ENCODE peak calls at places on chromosome 18, in four cellular contexts. One of them, this sample, is unnamed.

GRCh38 chr18:50508228-50508627 is 51.7 kb upstream of the MAPK4 start:
- DNase-seq in mucosa of descending colon: no peak
- DNase-seq in BJ: no peak
- DNase-seq in hepatocyte: no peak
- DNase-seq in this sample: no peak

GRCh38 chr18:5103286-5103685 is 93.8 kb downstream of the AKAIN1 start:
- DNase-seq in mucosa of descending colon: no peak
- DNase-seq in BJ: no peak
- DNase-seq in hepatocyte: no peak
- DNase-seq in this sample: no peak

GRCh38 chr18:78559584-78559983 is 420.0 kb upstream of the SALL3 start:
- DNase-seq in mucosa of descending colon: no peak
- DNase-seq in BJ: no peak
- DNase-seq in hepatocyte: no peak
- DNase-seq in this sample: no peak

GRCh38 chr18:48818329-48819254 is 132.2 kb downstream of the SMAD7 start:
- DNase-seq in mucosa of descending colon: no peak
- DNase-seq in BJ: no peak
- DNase-seq in hepatocyte: no peak
- DNase-seq in this sample: no peak

GRCh38 chr18:70659026-70659726 is 370.3 kb downstream of the SOCS6 start:
- DNase-seq in mucosa of descending colon: no peak
- DNase-seq in BJ: no peak
- DNase-seq in hepatocyte: peak
- DNase-seq in this sample: no peak

GRCh38 chr18:8959551-8960135 is 142.9 kb upstream of the NDUFV2 start:
- DNase-seq in mucosa of descending colon: no peak
- DNase-seq in BJ: no peak
- DNase-seq in hepatocyte: peak
- DNase-seq in this sample: peak

GRCh38 chr18:63177822-63178525 is 141.6 kb downstream of the BCL2 start:
- DNase-seq in mucosa of descending colon: peak
- DNase-seq in BJ: no peak
- DNase-seq in hepatocyte: peak
- DNase-seq in this sample: no peak

GRCh38 chr18:45728341-45729010 is 4.5 kb downstream of the SLC14A1 start:
- DNase-seq in mucosa of descending colon: no peak
- DNase-seq in BJ: peak
- DNase-seq in hepatocyte: no peak
- DNase-seq in this sample: no peak

GRCh38 chr18:24947521-24948305 is 404.3 kb downstream of the ZNF521 start:
- DNase-seq in mucosa of descending colon: no peak
- DNase-seq in BJ: no peak
- DNase-seq in hepatocyte: no peak
- DNase-seq in this sample: no peak

GRCh38 chr18:31206064-31206463 is 43.4 kb upstream of the DSC1 start:
- DNase-seq in mucosa of descending colon: no peak
- DNase-seq in BJ: no peak
- DNase-seq in hepatocyte: no peak
- DNase-seq in this sample: no peak

GRCh38 chr18:24656571-24656971 is 196.1 kb downstream of the HRH4 start:
- DNase-seq in mucosa of descending colon: no peak
- DNase-seq in BJ: peak
- DNase-seq in hepatocyte: no peak
- DNase-seq in this sample: no peak

GRCh38 chr18:48136544-48137353 is 206.3 kb upstream of the SMAD2 start:
- DNase-seq in mucosa of descending colon: no peak
- DNase-seq in BJ: no peak
- DNase-seq in hepatocyte: peak
- DNase-seq in this sample: no peak

GRCh38 chr18:13245481-13246000 is 27.0 kb downstream of the LDLRAD4 start:
- DNase-seq in mucosa of descending colon: no peak
- DNase-seq in BJ: no peak
- DNase-seq in hepatocyte: no peak
- DNase-seq in this sample: no peak

GRCh38 chr18:62672600-62672999 is 42.7 kb upstream of the PHLPP1 start:
- DNase-seq in mucosa of descending colon: no peak
- DNase-seq in BJ: no peak
- DNase-seq in hepatocyte: no peak
- DNase-seq in this sample: no peak

GRCh38 chr18:23883277-23883790 is 131.2 kb upstream of the TTC39C start:
- DNase-seq in mucosa of descending colon: no peak
- DNase-seq in BJ: no peak
- DNase-seq in hepatocyte: peak
- DNase-seq in this sample: no peak

GRCh38 chr18:8702668-8703067 is 2.7 kb upstream of the MTCL1 start:
- DNase-seq in mucosa of descending colon: no peak
- DNase-seq in BJ: no peak
- DNase-seq in hepatocyte: no peak
- DNase-seq in this sample: no peak

GRCh38 chr18:65206551-65207260 is 544.1 kb upstream of the CDH7 start:
- DNase-seq in mucosa of descending colon: peak
- DNase-seq in BJ: no peak
- DNase-seq in hepatocyte: peak
- DNase-seq in this sample: no peak

GRCh38 chr18:62138836-62139235 is 48.0 kb downstream of the PIGN start:
- DNase-seq in mucosa of descending colon: no peak
- DNase-seq in BJ: no peak
- DNase-seq in hepatocyte: no peak
- DNase-seq in this sample: no peak

GRCh38 chr18:48929951-48930713 is 20.6 kb downstream of the SMAD7 start:
- DNase-seq in mucosa of descending colon: peak
- DNase-seq in BJ: peak
- DNase-seq in hepatocyte: peak
- DNase-seq in this sample: no peak

GRCh38 chr18:68033466-68033865 is 516.9 kb upstream of the DSEL start:
- DNase-seq in mucosa of descending colon: no peak
- DNase-seq in BJ: no peak
- DNase-seq in hepatocyte: no peak
- DNase-seq in this sample: no peak

GRCh38 chr18:21361297-21361880 is 119.4 kb downstream of the GREB1L start:
- DNase-seq in mucosa of descending colon: no peak
- DNase-seq in BJ: no peak
- DNase-seq in hepatocyte: no peak
- DNase-seq in this sample: peak

GRCh38 chr18:49855711-49856110 is 42.4 kb upstream of the ACAA2 start:
- DNase-seq in mucosa of descending colon: no peak
- DNase-seq in BJ: no peak
- DNase-seq in hepatocyte: no peak
- DNase-seq in this sample: no peak

GRCh38 chr18:48003426-48004349 is 73.2 kb upstream of the SMAD2 start:
- DNase-seq in mucosa of descending colon: no peak
- DNase-seq in BJ: no peak
- DNase-seq in hepatocyte: no peak
- DNase-seq in this sample: no peak

GRCh38 chr18:40852406-40852805 is 1102.6 kb upstream of the PIK3C3 start:
- DNase-seq in mucosa of descending colon: no peak
- DNase-seq in BJ: no peak
- DNase-seq in hepatocyte: no peak
- DNase-seq in this sample: no peak

GRCh38 chr18:23881778-23882177 is 132.8 kb upstream of the TTC39C start:
- DNase-seq in mucosa of descending colon: no peak
- DNase-seq in BJ: no peak
- DNase-seq in hepatocyte: no peak
- DNase-seq in this sample: no peak

GRCh38 chr18:38563396-38563980 is 997.9 kb upstream of the CELF4 start:
- DNase-seq in mucosa of descending colon: no peak
- DNase-seq in BJ: no peak
- DNase-seq in hepatocyte: no peak
- DNase-seq in this sample: no peak

GRCh38 chr18:28108254-28108653 is 68.7 kb downstream of the CDH2 start:
- DNase-seq in mucosa of descending colon: no peak
- DNase-seq in BJ: no peak
- DNase-seq in hepatocyte: no peak
- DNase-seq in this sample: no peak

GRCh38 chr18:30361864-30362540 is 680.5 kb downstream of the DSC3 start:
- DNase-seq in mucosa of descending colon: no peak
- DNase-seq in BJ: no peak
- DNase-seq in hepatocyte: no peak
- DNase-seq in this sample: no peak

GRCh38 chr18:79343567-79344207 is 52.0 kb upstream of the NFATC1 start:
- DNase-seq in mucosa of descending colon: no peak
- DNase-seq in BJ: no peak
- DNase-seq in hepatocyte: no peak
- DNase-seq in this sample: no peak

GRCh38 chr18:27966872-27967271 is 210.1 kb downstream of the CDH2 start:
- DNase-seq in mucosa of descending colon: no peak
- DNase-seq in BJ: no peak
- DNase-seq in hepatocyte: no peak
- DNase-seq in this sample: no peak

GRCh38 chr18:9082763-9083510 is 19.6 kb upstream of the NDUFV2 start:
- DNase-seq in mucosa of descending colon: no peak
- DNase-seq in BJ: no peak
- DNase-seq in hepatocyte: no peak
- DNase-seq in this sample: no peak

GRCh38 chr18:52341617-52342381 is 1.8 kb downstream of the DCC start:
- DNase-seq in mucosa of descending colon: peak
- DNase-seq in BJ: no peak
- DNase-seq in hepatocyte: peak
- DNase-seq in this sample: no peak

GRCh38 chr18:52343138-52343537 is 3.1 kb downstream of the DCC start:
- DNase-seq in mucosa of descending colon: no peak
- DNase-seq in BJ: no peak
- DNase-seq in hepatocyte: peak
- DNase-seq in this sample: no peak

GRCh38 chr18:52343731-52344340 is 3.8 kb downstream of the DCC start:
- DNase-seq in mucosa of descending colon: no peak
- DNase-seq in BJ: no peak
- DNase-seq in hepatocyte: no peak
- DNase-seq in this sample: no peak

GRCh38 chr18:52339891-52340371 is at the start of gene DCC:
- DNase-seq in mucosa of descending colon: no peak
- DNase-seq in BJ: no peak
- DNase-seq in hepatocyte: peak
- DNase-seq in this sample: peak

GRCh38 chr18:52340466-52341378 is 725 bp downstream of the DCC start:
- DNase-seq in mucosa of descending colon: no peak
- DNase-seq in BJ: no peak
- DNase-seq in hepatocyte: no peak
- DNase-seq in this sample: no peak
- H3K4me3 ChIP-seq in mucosa of descending colon: no peak
- H3K4me3 ChIP-seq in BJ: no peak
- H3K4me3 ChIP-seq in hepatocyte: peak
- H3K4me3 ChIP-seq in this sample: peak

GRCh38 chr18:55585586-55586521 is 2.1 kb downstream of the TCF4 start:
- DNase-seq in mucosa of descending colon: no peak
- DNase-seq in BJ: no peak
- DNase-seq in hepatocyte: no peak
- DNase-seq in this sample: no peak

GRCh38 chr18:55585050-55585449 is 2.9 kb downstream of the TCF4 start:
- DNase-seq in mucosa of descending colon: no peak
- DNase-seq in BJ: no peak
- DNase-seq in hepatocyte: no peak
- DNase-seq in this sample: no peak

GRCh38 chr18:55587341-55588000 is 521 bp downstream of the TCF4 start:
- DNase-seq in mucosa of descending colon: no peak
- DNase-seq in BJ: no peak
- DNase-seq in hepatocyte: peak
- DNase-seq in this sample: no peak

GRCh38 chr18:55588001-55588875 is at the start of gene TCF4:
- DNase-seq in mucosa of descending colon: peak
- DNase-seq in BJ: no peak
- DNase-seq in hepatocyte: peak
- DNase-seq in this sample: peak

GRCh38 chr18:55586841-55587240 is 1.2 kb downstream of the TCF4 start:
- DNase-seq in mucosa of descending colon: no peak
- DNase-seq in BJ: no peak
- DNase-seq in hepatocyte: peak
- DNase-seq in this sample: no peak
- H3K4me3 ChIP-seq in mucosa of descending colon: no peak
- H3K4me3 ChIP-seq in BJ: peak
- H3K4me3 ChIP-seq in hepatocyte: peak
- H3K4me3 ChIP-seq in this sample: peak

DNA sequence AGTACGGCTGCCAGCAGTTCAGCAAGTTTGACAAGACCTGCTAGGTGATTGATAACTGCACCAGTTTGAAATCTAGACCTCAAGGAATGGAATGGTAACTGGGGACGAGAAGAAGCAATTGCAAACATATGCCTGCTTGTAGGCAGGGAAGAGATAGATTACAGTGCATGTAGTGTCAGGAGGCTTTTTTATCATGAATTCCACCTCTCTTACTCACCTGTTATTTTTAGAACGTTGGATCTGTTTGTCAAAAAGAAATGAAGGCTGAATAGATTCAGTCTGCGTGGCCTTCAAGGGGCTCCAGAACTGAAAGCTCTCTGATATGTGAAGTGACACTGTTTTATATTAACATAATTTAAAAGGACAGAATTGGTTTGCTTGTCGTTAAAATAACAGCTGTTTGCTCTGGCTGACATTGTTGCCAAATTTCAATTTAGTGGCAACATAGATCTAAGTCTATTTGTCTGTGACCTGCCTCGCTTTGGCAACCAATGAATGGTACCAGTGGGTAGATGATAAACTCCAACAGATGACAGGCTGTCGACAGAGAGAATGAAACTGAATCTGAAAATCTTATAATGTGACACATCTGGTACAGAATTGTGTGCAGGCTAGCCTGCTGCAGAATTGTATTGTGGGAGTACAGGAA is 199.4 kb downstream of the ZNF407 start:
- DNase-seq in mucosa of descending colon: no peak
- DNase-seq in BJ: no peak
- DNase-seq in hepatocyte: peak
- DNase-seq in this sample: no peak
- H3K4me3 ChIP-seq in mucosa of descending colon: no peak
- H3K4me3 ChIP-seq in BJ: no peak
- H3K4me3 ChIP-seq in hepatocyte: no peak
- H3K4me3 ChIP-seq in this sample: no peak

GRCh38 chr18:11984091-11984490 is 2.8 kb downstream of the IMPA2 start:
- DNase-seq in mucosa of descending colon: no peak
- DNase-seq in BJ: no peak
- DNase-seq in hepatocyte: no peak
- DNase-seq in this sample: no peak
- H3K4me3 ChIP-seq in mucosa of descending colon: no peak
- H3K4me3 ChIP-seq in BJ: no peak
- H3K4me3 ChIP-seq in hepatocyte: no peak
- H3K4me3 ChIP-seq in this sample: no peak

DNA sequence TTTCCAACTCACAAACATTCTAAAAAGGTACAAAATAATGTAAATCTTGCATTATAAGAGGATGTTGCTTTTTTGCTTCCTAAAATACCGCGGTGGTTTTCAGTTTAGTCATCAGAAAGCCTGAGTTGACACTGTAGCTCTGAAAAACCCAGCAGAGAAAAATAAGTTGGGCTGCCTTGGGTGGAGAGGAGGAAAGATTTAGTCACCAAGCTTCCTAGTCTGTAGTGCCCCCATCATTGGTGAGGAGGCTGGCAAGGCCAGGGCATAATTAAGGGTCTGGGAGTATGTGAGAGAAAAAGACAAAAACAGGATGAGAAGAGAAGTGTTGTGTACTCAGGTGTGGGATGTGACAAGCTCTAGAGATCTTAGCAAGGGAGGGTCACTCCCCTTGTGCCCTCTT is 5.7 kb downstream of the PTPRM start:
- DNase-seq in mucosa of descending colon: no peak
- DNase-seq in BJ: no peak
- DNase-seq in hepatocyte: no peak
- DNase-seq in this sample: no peak
- H3K4me3 ChIP-seq in mucosa of descending colon: no peak
- H3K4me3 ChIP-seq in BJ: no peak
- H3K4me3 ChIP-seq in hepatocyte: no peak
- H3K4me3 ChIP-seq in this sample: no peak

GRCh38 chr18:75131455-75132000 is 77.4 kb downstream of the PTGR3 start:
- DNase-seq in mucosa of descending colon: no peak
- DNase-seq in BJ: no peak
- DNase-seq in hepatocyte: no peak
- DNase-seq in this sample: no peak
- H3K4me3 ChIP-seq in mucosa of descending colon: no peak
- H3K4me3 ChIP-seq in BJ: peak
- H3K4me3 ChIP-seq in hepatocyte: no peak
- H3K4me3 ChIP-seq in this sample: no peak